ENCODE peak calls at places on chromosomes 13 and 19, in seven cellular contexts. S is lung; N is cardiac muscle cell; L is kidney epithelial cell; T is breast epithelium; Z is CD8-positive, alpha-beta memory T cell; K is A549. P is an unnamed sample.

GRCh38 chr19:49558591-49558990 is 21.8 kb downstream of the NOSIP start:
- DNase-seq in T (no peak), S (no peak), K (no peak), L (no peak), Z (peak), N (no peak), P (no peak)

GRCh38 chr13:112733112-112733511 is 43.3 kb downstream of the ATP11A start:
- DNase-seq in N (no peak), L (no peak), T (no peak), K (no peak), S (no peak), Z (no peak), P (no peak)

GRCh38 chr19:13986348-13986904 is 19.7 kb downstream of the RFX1 start:
- DNase-seq in S (peak), T (peak), N (peak), K (no peak), L (peak), Z (peak), P (peak)

GRCh38 chr13:113952151-113952982 is 21.5 kb downstream of the C13orf46 start:
- DNase-seq in S (no peak), L (no peak), N (no peak), Z (no peak), T (no peak), K (no peak), P (peak)

GRCh38 chr13:92074658-92075057 is 676.2 kb downstream of the GPC5 start:
- DNase-seq in L (no peak), Z (no peak), T (no peak), K (peak), N (peak), S (no peak), P (no peak)

GRCh38 chr19:6736169-6736916 is 1.0 kb downstream of the GPR108 start:
- DNase-seq in Z (peak), L (peak), K (peak), S (peak), T (peak), N (peak), P (peak)

GRCh38 chr13:85520445-85520844 is 278.8 kb downstream of the SLITRK6 start:
- DNase-seq in L (no peak), T (no peak), K (no peak), Z (no peak), S (no peak), N (peak), P (no peak)

GRCh38 chr13:101554420-101555125 is 102.1 kb downstream of the ITGBL1 start:
- DNase-seq in S (no peak), T (no peak), Z (no peak), K (no peak), N (no peak), L (no peak), P (no peak)

GRCh38 chr13:88068975-88069374 is 397.8 kb downstream of the SLITRK5 start:
- DNase-seq in T (no peak), L (no peak), K (peak), Z (no peak), S (no peak), N (no peak), P (no peak)

GRCh38 chr19:38250821-38251563 is 5.2 kb downstream of the PPP1R14A start:
- DNase-seq in K (no peak), N (peak), L (no peak), S (no peak), T (peak), Z (no peak), P (peak)
- H3K4me3 ChIP-seq in K (no peak), N (no peak), L (no peak), S (no peak), T (peak), Z (no peak), P (peak)

GRCh38 chr19:2542341-2543069 is 66.6 kb downstream of the GADD45B start:
- DNase-seq in N (peak), L (no peak), Z (no peak), T (no peak), K (peak), S (no peak), P (no peak)

GRCh38 chr19:2540646-2541454 is 64.9 kb downstream of the GADD45B start:
- DNase-seq in K (peak), N (peak), S (peak), Z (no peak), L (peak), T (peak), P (peak)

GRCh38 chr19:2546128-2547032 is 70.5 kb downstream of the GADD45B start:
- DNase-seq in L (no peak), Z (no peak), N (peak), K (no peak), S (peak), T (peak), P (peak)

GRCh38 chr19:2544576-2545415 is 68.9 kb downstream of the GADD45B start:
- DNase-seq in K (no peak), T (no peak), S (no peak), N (no peak), Z (no peak), L (no peak), P (no peak)

DNA sequence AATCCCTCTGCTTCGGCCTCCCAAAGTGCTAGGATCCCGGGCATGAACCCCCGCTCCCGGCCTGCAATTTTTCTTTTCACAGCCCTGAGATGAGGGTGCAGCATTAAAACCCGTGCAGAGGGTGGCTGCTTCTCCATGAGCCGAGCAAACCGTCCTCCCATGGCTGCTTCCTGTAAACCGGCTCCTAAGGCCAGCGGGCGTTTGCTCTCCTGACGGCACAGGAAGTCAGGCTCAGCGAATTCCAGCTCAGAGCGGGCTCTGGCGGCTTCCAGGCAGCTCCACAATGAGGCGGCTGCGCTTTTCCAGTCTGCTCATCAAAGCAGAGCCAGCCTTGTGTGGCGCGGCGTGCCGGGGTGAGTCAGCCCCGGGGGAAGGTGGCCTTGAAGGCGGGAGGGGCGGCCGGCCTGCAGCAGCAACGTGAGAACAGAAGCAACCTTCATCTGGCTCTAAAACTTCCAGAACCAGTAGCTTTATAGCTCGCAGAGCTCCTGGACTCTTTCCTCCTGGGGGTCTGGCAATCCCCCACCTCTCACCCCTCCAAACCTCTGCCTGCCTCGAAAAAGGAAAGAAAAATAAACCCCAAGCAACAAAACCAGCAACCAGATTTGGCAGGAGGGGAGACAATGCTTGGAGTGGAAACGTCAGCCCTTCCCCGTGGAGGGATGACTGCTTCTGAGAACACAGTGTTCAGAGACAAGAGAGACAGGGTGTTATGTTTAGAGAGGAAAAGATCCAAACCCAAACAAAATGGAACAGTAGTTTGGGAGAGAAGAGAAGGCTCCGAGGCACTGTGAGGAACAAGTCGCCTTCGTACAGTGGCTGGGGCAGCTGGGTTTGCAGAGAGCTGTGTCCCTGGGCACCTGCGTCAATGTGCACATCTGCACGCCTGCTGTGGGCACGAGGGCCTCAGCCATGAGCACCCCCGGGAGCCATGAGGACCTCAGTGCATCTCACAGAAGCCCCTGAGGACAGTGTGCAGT is 67.8 kb downstream of the GADD45B start:
- DNase-seq in L (peak), N (peak), Z (peak), T (peak), S (peak), K (peak), P (peak)
- H3K4me3 ChIP-seq in L (no peak), N (no peak), Z (peak), T (peak), S (no peak), K (peak), P (peak)

GRCh38 chr19:4575267-4575793 is 15.8 kb upstream of the SEMA6B start:
- DNase-seq in N (peak), L (peak), T (peak), S (peak), K (peak), Z (no peak), P (peak)
- H3K4me3 ChIP-seq in N (no peak), L (no peak), T (no peak), S (no peak), K (no peak), Z (no peak), P (no peak)

GRCh38 chr19:58513213-58513693 is 1.5 kb upstream of the SLC27A5 start:
- DNase-seq in S (no peak), Z (no peak), T (no peak), L (no peak), K (no peak), N (no peak), P (no peak)

GRCh38 chr19:58516246-58516836 is 3.3 kb downstream of the ZBTB45 start:
- DNase-seq in L (no peak), Z (no peak), K (no peak), S (no peak), T (no peak), N (no peak), P (no peak)

GRCh38 chr19:58513694-58514563 is 2.1 kb upstream of the SLC27A5 start:
- DNase-seq in T (peak), K (peak), Z (peak), N (peak), S (peak), L (peak), P (peak)

GRCh38 chr19:58515259-58515658 is 3.5 kb upstream of the SLC27A5 start:
- DNase-seq in Z (no peak), T (no peak), S (no peak), L (no peak), N (no peak), K (no peak), P (no peak)

DNA sequence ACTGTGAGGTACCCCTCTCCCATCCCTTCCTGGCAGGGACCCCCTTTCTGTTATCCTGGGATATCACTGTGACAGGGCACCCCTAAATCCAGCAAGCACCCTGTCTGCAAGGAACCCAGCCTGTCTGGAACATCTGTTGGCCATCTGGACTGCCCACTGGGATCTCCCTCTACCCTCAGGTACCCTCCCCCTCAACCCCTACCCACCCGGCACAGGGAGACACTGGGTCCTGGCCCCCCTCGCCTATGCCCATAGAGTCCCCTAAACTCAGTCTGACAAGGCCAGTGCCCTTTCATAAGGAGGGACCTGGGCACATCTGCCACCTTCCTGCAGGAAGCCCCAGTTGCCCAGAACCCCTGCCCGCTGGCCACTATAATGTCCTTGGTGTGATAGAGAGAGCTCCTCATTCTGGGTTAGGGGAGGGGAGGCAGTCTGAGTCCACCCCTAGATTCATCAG is 2.8 kb upstream of the SLC27A5 start:
- DNase-seq in L (no peak), T (no peak), S (no peak), K (no peak), N (no peak), Z (no peak), P (no peak)
- H3K4me3 ChIP-seq in L (peak), T (peak), S (peak), K (peak), N (peak), Z (peak), P (peak)

GRCh38 chr13:68481130-68481529 is 1251.0 kb upstream of the PCDH9 start:
- DNase-seq in L (no peak), Z (no peak), N (no peak), T (no peak), S (no peak), K (no peak), P (no peak)
- H3K4me3 ChIP-seq in L (no peak), Z (no peak), N (no peak), T (no peak), S (no peak), K (no peak), P (no peak)